ENCODE peak calls at places on chromosomes 1 and 21, in six cellular contexts. One of them, this sample, is unnamed.

GRCh38 chr1:241963722-241964121 is 6.2 kb downstream of the BECN2 start:
- DNase-seq in neural progenitor cell: no peak
- DNase-seq in colonic mucosa: no peak
- DNase-seq in cardiac muscle cell: no peak
- DNase-seq in coronary artery: no peak
- DNase-seq in caudate nucleus: no peak
- DNase-seq in this sample: no peak

GRCh38 chr21:35619184-35619583 is 441.1 kb downstream of the SETD4 start:
- DNase-seq in cardiac muscle cell: peak
- DNase-seq in caudate nucleus: no peak
- DNase-seq in colonic mucosa: no peak
- DNase-seq in coronary artery: no peak
- DNase-seq in neural progenitor cell: no peak
- DNase-seq in this sample: no peak

GRCh38 chr1:22056043-22056442 is 3.5 kb downstream of the CDC42 start:
- DNase-seq in coronary artery: no peak
- DNase-seq in colonic mucosa: no peak
- DNase-seq in cardiac muscle cell: no peak
- DNase-seq in neural progenitor cell: no peak
- DNase-seq in caudate nucleus: no peak
- DNase-seq in this sample: no peak

GRCh38 chr1:160078392-160079195 is 2.7 kb upstream of the KCNJ9 start:
- DNase-seq in caudate nucleus: peak
- DNase-seq in cardiac muscle cell: peak
- DNase-seq in coronary artery: no peak
- DNase-seq in colonic mucosa: peak
- DNase-seq in neural progenitor cell: peak
- DNase-seq in this sample: no peak

GRCh38 chr1:234515821-234516241 is 36.9 kb upstream of the TARBP1 start:
- DNase-seq in cardiac muscle cell: peak
- DNase-seq in coronary artery: no peak
- DNase-seq in caudate nucleus: no peak
- DNase-seq in neural progenitor cell: no peak
- DNase-seq in colonic mucosa: no peak
- DNase-seq in this sample: no peak

GRCh38 chr1:20322825-20323612 is 32.3 kb downstream of the VWA5B1 start:
- DNase-seq in caudate nucleus: no peak
- DNase-seq in coronary artery: no peak
- DNase-seq in colonic mucosa: no peak
- DNase-seq in cardiac muscle cell: peak
- DNase-seq in neural progenitor cell: no peak
- DNase-seq in this sample: no peak

GRCh38 chr1:29518183-29518835 is 282.0 kb downstream of the PTPRU start:
- DNase-seq in coronary artery: no peak
- DNase-seq in colonic mucosa: peak
- DNase-seq in neural progenitor cell: no peak
- DNase-seq in cardiac muscle cell: no peak
- DNase-seq in caudate nucleus: no peak
- DNase-seq in this sample: no peak

GRCh38 chr1:74145086-74145485 is 52.9 kb downstream of the LRRIQ3 start:
- DNase-seq in neural progenitor cell: peak
- DNase-seq in colonic mucosa: no peak
- DNase-seq in caudate nucleus: no peak
- DNase-seq in cardiac muscle cell: no peak
- DNase-seq in coronary artery: no peak
- DNase-seq in this sample: no peak

GRCh38 chr1:204286841-204287387 is 72.8 kb downstream of the PLEKHA6 start:
- DNase-seq in neural progenitor cell: no peak
- DNase-seq in colonic mucosa: peak
- DNase-seq in cardiac muscle cell: peak
- DNase-seq in caudate nucleus: peak
- DNase-seq in coronary artery: no peak
- DNase-seq in this sample: no peak

GRCh38 chr1:4394366-4394765 is 260.0 kb upstream of the AJAP1 start:
- DNase-seq in colonic mucosa: no peak
- DNase-seq in cardiac muscle cell: no peak
- DNase-seq in coronary artery: no peak
- DNase-seq in caudate nucleus: no peak
- DNase-seq in neural progenitor cell: no peak
- DNase-seq in this sample: no peak

GRCh38 chr1:203870256-203870655 is 8.9 kb downstream of the SNRPE start:
- DNase-seq in neural progenitor cell: no peak
- DNase-seq in coronary artery: no peak
- DNase-seq in colonic mucosa: no peak
- DNase-seq in cardiac muscle cell: peak
- DNase-seq in caudate nucleus: no peak
- DNase-seq in this sample: no peak

GRCh38 chr21:21007606-21008005 is 9.4 kb downstream of the NCAM2 start:
- DNase-seq in colonic mucosa: no peak
- DNase-seq in neural progenitor cell: no peak
- DNase-seq in caudate nucleus: no peak
- DNase-seq in coronary artery: no peak
- DNase-seq in cardiac muscle cell: peak
- DNase-seq in this sample: no peak

GRCh38 chr1:50474859-50475809 is 51.9 kb upstream of the DMRTA2 start:
- DNase-seq in caudate nucleus: no peak
- DNase-seq in cardiac muscle cell: no peak
- DNase-seq in coronary artery: no peak
- DNase-seq in colonic mucosa: no peak
- DNase-seq in neural progenitor cell: peak
- DNase-seq in this sample: no peak

GRCh38 chr21:45458281-45459170 is 53.6 kb downstream of the COL18A1 start:
- DNase-seq in caudate nucleus: no peak
- DNase-seq in cardiac muscle cell: no peak
- DNase-seq in coronary artery: no peak
- DNase-seq in colonic mucosa: no peak
- DNase-seq in neural progenitor cell: no peak
- DNase-seq in this sample: no peak

GRCh38 chr1:218739426-218739825 is 394.3 kb downstream of the TGFB2 start:
- DNase-seq in coronary artery: no peak
- DNase-seq in cardiac muscle cell: peak
- DNase-seq in colonic mucosa: peak
- DNase-seq in caudate nucleus: no peak
- DNase-seq in neural progenitor cell: no peak
- DNase-seq in this sample: no peak

GRCh38 chr21:18161841-18162240 is 82.8 kb upstream of the CHODL start:
- DNase-seq in colonic mucosa: no peak
- DNase-seq in caudate nucleus: no peak
- DNase-seq in coronary artery: no peak
- DNase-seq in neural progenitor cell: no peak
- DNase-seq in cardiac muscle cell: no peak
- DNase-seq in this sample: no peak

GRCh38 chr1:174105086-174105485 is 54.2 kb upstream of the RABGAP1L start:
- DNase-seq in cardiac muscle cell: no peak
- DNase-seq in neural progenitor cell: no peak
- DNase-seq in colonic mucosa: no peak
- DNase-seq in coronary artery: no peak
- DNase-seq in caudate nucleus: no peak
- DNase-seq in this sample: no peak

GRCh38 chr21:34307991-34308532 is 55.7 kb upstream of the KCNE2 start:
- DNase-seq in cardiac muscle cell: no peak
- DNase-seq in neural progenitor cell: no peak
- DNase-seq in caudate nucleus: no peak
- DNase-seq in coronary artery: no peak
- DNase-seq in colonic mucosa: no peak
- DNase-seq in this sample: no peak

GRCh38 chr1:25520446-25521061 is 22.9 kb upstream of the LDLRAP1 start:
- DNase-seq in caudate nucleus: no peak
- DNase-seq in colonic mucosa: peak
- DNase-seq in coronary artery: no peak
- DNase-seq in cardiac muscle cell: peak
- DNase-seq in neural progenitor cell: peak
- DNase-seq in this sample: peak

GRCh38 chr1:182476625-182477024 is 26.7 kb downstream of the RGSL1 start:
- DNase-seq in cardiac muscle cell: no peak
- DNase-seq in colonic mucosa: no peak
- DNase-seq in neural progenitor cell: no peak
- DNase-seq in coronary artery: no peak
- DNase-seq in caudate nucleus: no peak
- DNase-seq in this sample: no peak

GRCh38 chr1:151635479-151636072 is 23.7 kb downstream of the SNX27 start:
- DNase-seq in caudate nucleus: no peak
- DNase-seq in neural progenitor cell: no peak
- DNase-seq in colonic mucosa: no peak
- DNase-seq in cardiac muscle cell: no peak
- DNase-seq in coronary artery: no peak
- DNase-seq in this sample: no peak

GRCh38 chr1:110425611-110426152 is 18.2 kb upstream of the LAMTOR5 start:
- DNase-seq in cardiac muscle cell: no peak
- DNase-seq in colonic mucosa: no peak
- DNase-seq in caudate nucleus: no peak
- DNase-seq in neural progenitor cell: no peak
- DNase-seq in coronary artery: no peak
- DNase-seq in this sample: no peak

GRCh38 chr1:151318975-151319374 is 8.2 kb downstream of the PI4KB start:
- DNase-seq in coronary artery: no peak
- DNase-seq in cardiac muscle cell: no peak
- DNase-seq in neural progenitor cell: no peak
- DNase-seq in colonic mucosa: no peak
- DNase-seq in caudate nucleus: no peak
- DNase-seq in this sample: no peak

GRCh38 chr1:113657126-113657525 is 102.2 kb downstream of the PHTF1 start:
- DNase-seq in colonic mucosa: no peak
- DNase-seq in neural progenitor cell: no peak
- DNase-seq in coronary artery: no peak
- DNase-seq in cardiac muscle cell: no peak
- DNase-seq in caudate nucleus: no peak
- DNase-seq in this sample: no peak

GRCh38 chr1:12539705-12540579 is 78.1 kb downstream of the DHRS3 start:
- DNase-seq in caudate nucleus: no peak
- DNase-seq in neural progenitor cell: peak
- DNase-seq in colonic mucosa: peak
- DNase-seq in cardiac muscle cell: peak
- DNase-seq in coronary artery: peak
- DNase-seq in this sample: no peak

GRCh38 chr1:85296980-85297379 is 20.5 kb upstream of the BCL10 start:
- DNase-seq in cardiac muscle cell: no peak
- DNase-seq in caudate nucleus: no peak
- DNase-seq in colonic mucosa: no peak
- DNase-seq in coronary artery: no peak
- DNase-seq in neural progenitor cell: no peak
- DNase-seq in this sample: no peak
- H3K27ac ChIP-seq in cardiac muscle cell: no peak
- H3K27ac ChIP-seq in caudate nucleus: no peak
- H3K27ac ChIP-seq in colonic mucosa: no peak
- H3K27ac ChIP-seq in coronary artery: no peak
- H3K27ac ChIP-seq in neural progenitor cell: no peak
- H3K27ac ChIP-seq in this sample: peak

GRCh38 chr1:64624859-64625258 is 120.0 kb upstream of the RAVER2 start:
- DNase-seq in caudate nucleus: no peak
- DNase-seq in cardiac muscle cell: peak
- DNase-seq in coronary artery: no peak
- DNase-seq in neural progenitor cell: no peak
- DNase-seq in colonic mucosa: no peak
- DNase-seq in this sample: no peak
- H3K27ac ChIP-seq in caudate nucleus: no peak
- H3K27ac ChIP-seq in cardiac muscle cell: no peak
- H3K27ac ChIP-seq in coronary artery: no peak
- H3K27ac ChIP-seq in neural progenitor cell: no peak
- H3K27ac ChIP-seq in colonic mucosa: no peak
- H3K27ac ChIP-seq in this sample: no peak

GRCh38 chr1:239882967-239883366 is 208.7 kb upstream of the FMN2 start:
- DNase-seq in cardiac muscle cell: no peak
- DNase-seq in caudate nucleus: no peak
- DNase-seq in coronary artery: no peak
- DNase-seq in neural progenitor cell: no peak
- DNase-seq in colonic mucosa: no peak
- DNase-seq in this sample: no peak
- H3K27ac ChIP-seq in cardiac muscle cell: no peak
- H3K27ac ChIP-seq in caudate nucleus: no peak
- H3K27ac ChIP-seq in coronary artery: no peak
- H3K27ac ChIP-seq in neural progenitor cell: no peak
- H3K27ac ChIP-seq in colonic mucosa: no peak
- H3K27ac ChIP-seq in this sample: no peak

GRCh38 chr21:37075214-37075770 is 2.2 kb downstream of the TTC3 start:
- DNase-seq in neural progenitor cell: no peak
- DNase-seq in cardiac muscle cell: no peak
- DNase-seq in colonic mucosa: no peak
- DNase-seq in caudate nucleus: no peak
- DNase-seq in coronary artery: no peak
- DNase-seq in this sample: no peak

GRCh38 chr21:37073417-37074194 is 552 bp downstream of the TTC3 start:
- DNase-seq in colonic mucosa: peak
- DNase-seq in neural progenitor cell: peak
- DNase-seq in coronary artery: peak
- DNase-seq in cardiac muscle cell: peak
- DNase-seq in caudate nucleus: peak
- DNase-seq in this sample: no peak

GRCh38 chr21:37072988-37073416 is at the start of the genes PIGP and TTC3:
- DNase-seq in colonic mucosa: peak
- DNase-seq in cardiac muscle cell: peak
- DNase-seq in coronary artery: peak
- DNase-seq in caudate nucleus: peak
- DNase-seq in neural progenitor cell: peak
- DNase-seq in this sample: no peak

GRCh38 chr21:37074546-37074945 is 1.5 kb downstream of the TTC3 start:
- DNase-seq in caudate nucleus: no peak
- DNase-seq in coronary artery: no peak
- DNase-seq in cardiac muscle cell: no peak
- DNase-seq in colonic mucosa: no peak
- DNase-seq in neural progenitor cell: no peak
- DNase-seq in this sample: no peak

DNA sequence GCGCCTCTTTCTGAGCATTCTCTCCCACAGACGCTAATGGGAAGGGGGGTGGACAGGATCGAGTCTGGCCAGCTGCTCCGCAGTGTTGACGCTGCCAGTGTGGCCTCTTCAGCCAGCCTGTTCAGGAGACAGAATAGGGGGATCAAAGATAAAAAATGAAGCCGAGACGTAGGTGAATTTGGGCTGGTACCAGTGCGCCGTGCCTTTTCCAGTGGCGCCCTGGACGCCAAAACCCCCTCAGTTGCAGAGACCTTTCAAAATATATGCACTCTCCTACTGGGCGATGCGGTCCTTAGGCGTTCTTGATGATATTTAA is 1.1 kb downstream of the TTC3 start:
- DNase-seq in colonic mucosa: peak
- DNase-seq in cardiac muscle cell: no peak
- DNase-seq in caudate nucleus: no peak
- DNase-seq in neural progenitor cell: peak
- DNase-seq in coronary artery: no peak
- DNase-seq in this sample: no peak
- H3K27ac ChIP-seq in colonic mucosa: peak
- H3K27ac ChIP-seq in cardiac muscle cell: no peak
- H3K27ac ChIP-seq in caudate nucleus: peak
- H3K27ac ChIP-seq in neural progenitor cell: no peak
- H3K27ac ChIP-seq in coronary artery: peak
- H3K27ac ChIP-seq in this sample: peak

This sample was measured in Panc1.